ENCODE peak calls at places on chromosomes 11 and 22, in five cellular contexts. W, B, Z, H and X are unnamed samples.

GRCh38 chr22:28013611-28014010 is 94.6 kb upstream of the PITPNB start:
- DNase-seq in H (no peak), B (no peak), Z (no peak), W (no peak), X (no peak)

GRCh38 chr11:3810951-3811350 is 2.6 kb downstream of the PGAP2 start:
- DNase-seq in W (no peak), B (no peak), H (no peak), Z (no peak), X (no peak)

GRCh38 chr22:46079093-46079860 is 71.0 kb upstream of the PPARA start:
- DNase-seq in Z (no peak), W (no peak), B (no peak), H (peak), X (no peak)

GRCh38 chr11:20022363-20023081 is 137.8 kb downstream of the DBX1 start:
- DNase-seq in W (peak), Z (no peak), B (no peak), H (peak), X (no peak)

GRCh38 chr22:30742291-30743256 is 47.9 kb downstream of the OSBP2 start:
- DNase-seq in H (no peak), Z (no peak), B (no peak), W (no peak), X (no peak)

GRCh38 chr11:72321381-72321996 is 77.5 kb upstream of the PHOX2A start:
- DNase-seq in W (no peak), Z (no peak), H (no peak), B (no peak), X (no peak)

GRCh38 chr11:111329306-111330204 is 31.2 kb downstream of the POU2AF3 start:
- DNase-seq in Z (no peak), W (no peak), B (peak), H (peak), X (peak)

GRCh38 chr11:27040302-27041115 is at the start of gene BBOX1:
- DNase-seq in B (no peak), W (no peak), Z (no peak), H (peak), X (no peak)

GRCh38 chr11:118223992-118224391 is 819 bp downstream of the JAML start:
- DNase-seq in B (no peak), Z (no peak), W (no peak), H (no peak), X (no peak)

GRCh38 chr11:36213050-36213840 is 76.0 kb downstream of the COMMD9 start:
- DNase-seq in H (no peak), B (no peak), W (no peak), Z (no peak), X (no peak)

GRCh38 chr22:45911601-45912271 is 65.2 kb downstream of the WNT7B start:
- DNase-seq in Z (no peak), W (no peak), B (no peak), H (peak), X (no peak)

GRCh38 chr22:31449521-31449920 is 40.1 kb downstream of the EIF4ENIF1 start:
- DNase-seq in B (no peak), Z (no peak), H (no peak), W (no peak), X (no peak)

GRCh38 chr22:46165975-46166374 is 15.6 kb downstream of the PPARA start:
- DNase-seq in H (no peak), B (no peak), W (no peak), Z (no peak), X (no peak)

GRCh38 chr11:16630651-16631050 is 107.8 kb upstream of the C11orf58 start:
- DNase-seq in H (no peak), Z (no peak), W (no peak), B (no peak), X (no peak)

GRCh38 chr11:16632295-16633200 is 105.9 kb upstream of the C11orf58 start:
- DNase-seq in B (no peak), W (peak), Z (no peak), H (no peak), X (no peak)
- TF ChIP-seq CTCF in B (no peak), W (peak), Z (peak), H (no peak), X (no peak)

DNA sequence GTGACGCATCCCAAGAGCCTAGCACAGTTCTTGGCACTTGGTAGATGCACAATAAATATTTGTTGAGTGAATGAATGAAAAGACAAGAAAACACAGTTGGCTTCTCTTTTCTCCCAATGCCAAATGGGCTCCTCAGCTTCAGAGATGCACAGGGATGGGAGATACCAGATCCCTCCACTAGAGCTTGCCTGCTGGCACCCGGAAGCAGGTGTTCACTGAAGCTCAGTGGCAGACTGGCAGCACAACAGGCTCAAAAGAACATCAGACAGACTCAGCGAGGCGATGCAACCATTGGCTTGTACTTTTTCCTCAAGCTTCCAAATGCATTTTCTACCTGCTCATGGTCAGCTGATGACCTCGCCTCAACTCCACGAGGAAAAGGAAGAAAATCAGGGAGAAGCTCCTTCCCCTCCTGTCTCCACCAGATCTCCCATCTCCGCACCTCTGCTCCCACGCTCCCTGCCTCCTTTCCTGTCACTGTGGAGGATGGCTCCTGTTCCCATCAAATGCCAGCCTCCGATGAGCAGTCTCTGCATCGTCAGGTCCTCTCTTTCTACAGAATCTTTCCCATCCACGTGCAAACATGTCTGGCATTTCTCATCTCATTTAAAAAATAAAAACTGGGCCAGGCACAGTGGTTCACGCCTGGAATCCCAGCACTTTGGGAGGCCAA is 5.8 kb downstream of the RAPSN start:
- DNase-seq in B (no peak), H (no peak), Z (no peak), W (no peak), X (no peak)
- TF ChIP-seq CTCF in B (no peak), H (no peak), Z (no peak), W (peak), X (no peak)

GRCh38 chr11:11075515-11076171 is 217.8 kb upstream of the ZBED5 start:
- DNase-seq in H (no peak), W (no peak), Z (no peak), B (no peak), X (no peak)
- TF ChIP-seq CTCF in H (no peak), W (peak), Z (no peak), B (no peak), X (no peak)

DNA sequence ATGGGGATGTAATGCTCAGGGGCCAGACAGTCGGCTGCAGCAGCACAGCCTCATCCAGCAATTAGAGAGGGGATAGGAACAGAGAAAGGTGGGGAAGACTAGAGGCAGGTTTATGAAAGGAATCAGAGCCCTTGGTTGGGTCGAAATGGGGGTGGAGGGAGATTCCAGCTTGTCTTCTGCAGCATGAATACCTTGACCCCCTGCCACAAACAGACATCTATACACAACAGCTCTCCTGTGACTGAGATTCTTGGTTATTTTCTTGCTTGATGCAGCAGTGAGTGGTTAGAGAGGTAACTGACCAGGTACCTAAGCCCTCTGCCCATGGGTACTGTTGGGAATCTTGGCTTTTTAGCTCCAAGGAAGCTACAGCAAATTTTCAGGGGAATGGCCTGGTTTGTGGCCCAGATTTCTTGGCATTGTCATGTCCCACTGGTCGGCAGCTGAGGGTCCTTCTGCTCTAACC is at the start of gene TRIM49D1:
- DNase-seq in H (no peak), W (no peak), B (no peak), Z (no peak), X (no peak)
- TF ChIP-seq CTCF in H (no peak), W (no peak), B (no peak), Z (no peak), X (no peak)

GRCh38 chr11:76491644-76492043 is 46.8 kb downstream of the EMSY start:
- DNase-seq in H (no peak), Z (no peak), B (no peak), W (no peak), X (no peak)
- TF ChIP-seq CTCF in H (no peak), Z (no peak), B (no peak), W (no peak), X (no peak)

GRCh38 chr11:125368757-125369156 is 127.3 kb downstream of the FEZ1 start:
- DNase-seq in W (no peak), Z (no peak), H (no peak), B (no peak), X (no peak)

GRCh38 chr11:125367710-125368109 is 128.4 kb downstream of the FEZ1 start:
- DNase-seq in B (no peak), H (no peak), Z (no peak), W (no peak), X (no peak)

GRCh38 chr11:125365196-125365931 is 130.7 kb downstream of the FEZ1 start:
- DNase-seq in Z (no peak), W (no peak), B (no peak), H (no peak), X (no peak)

GRCh38 chr11:125360066-125360465 is 136.0 kb downstream of the FEZ1 start:
- DNase-seq in Z (no peak), B (no peak), W (no peak), H (no peak), X (no peak)

DNA sequence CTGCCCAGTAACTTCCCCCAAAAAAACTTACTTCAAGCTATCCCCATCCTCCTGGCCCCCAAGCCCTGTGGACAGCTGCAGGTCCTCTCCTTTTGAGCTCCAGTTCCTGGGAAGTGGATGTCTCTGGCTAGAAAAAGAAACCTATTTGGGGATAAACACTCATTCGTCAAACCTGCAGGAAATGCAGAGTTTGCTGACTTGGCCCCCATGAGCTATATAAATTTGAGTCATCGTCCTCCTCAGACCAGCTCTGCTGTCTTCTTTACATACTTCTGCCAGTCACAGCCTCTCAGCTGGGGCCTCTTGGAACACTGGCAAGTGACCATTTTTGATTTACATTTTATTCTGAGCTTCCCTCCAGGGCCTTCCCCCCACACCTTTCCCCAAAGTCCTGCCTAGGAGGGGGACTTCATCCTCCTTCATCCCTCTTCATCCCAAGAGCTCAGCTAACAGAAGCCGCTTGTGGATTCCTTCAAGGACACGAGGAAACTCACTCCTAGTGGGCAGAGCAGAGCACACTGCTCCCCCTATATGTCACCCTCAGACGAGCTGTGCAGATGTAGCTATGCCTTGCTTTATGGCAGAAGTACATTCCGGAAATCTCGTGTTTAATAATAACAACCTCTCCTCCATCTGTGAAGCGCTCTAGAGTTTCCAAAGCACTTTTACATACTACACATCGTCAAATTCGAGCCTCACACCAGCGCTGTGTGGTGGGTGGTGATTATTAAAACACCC is 131.8 kb downstream of the FEZ1 start:
- DNase-seq in Z (no peak), H (no peak), B (no peak), W (no peak), X (no peak)
- TF ChIP-seq CTCF in Z (no peak), H (no peak), B (no peak), W (peak), X (no peak)

DNA sequence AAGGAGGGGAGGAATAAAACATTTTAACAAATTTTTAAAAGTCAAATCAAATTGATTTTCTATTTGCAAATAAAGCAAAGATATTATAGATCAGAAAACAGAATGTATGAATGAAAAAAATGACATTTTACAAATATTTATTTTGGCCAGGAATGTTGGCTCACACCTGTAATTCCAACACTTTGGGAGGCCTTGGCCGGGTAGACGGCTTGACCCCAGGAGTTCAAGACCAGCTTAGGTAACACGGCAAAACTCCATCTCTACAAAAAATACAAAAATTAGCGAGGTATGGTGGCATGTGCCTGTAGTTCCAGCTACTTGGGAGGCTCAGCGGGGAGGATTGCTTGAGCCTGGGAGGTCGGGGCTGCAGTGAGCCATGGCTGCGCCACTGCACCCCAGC is 18.2 kb downstream of the THAP12 start:
- DNase-seq in H (no peak), Z (no peak), W (no peak), B (no peak), X (no peak)
- TF ChIP-seq CTCF in H (no peak), Z (no peak), W (no peak), B (no peak), X (no peak)

GRCh38 chr11:43797337-43797736 is 83.3 kb upstream of the ALKBH3 start:
- DNase-seq in H (no peak), B (no peak), W (no peak), Z (no peak), X (no peak)

GRCh38 chr11:43797866-43798265 is 82.8 kb upstream of the ALKBH3 start:
- DNase-seq in Z (no peak), W (no peak), H (no peak), B (no peak), X (no peak)

GRCh38 chr11:43806976-43807375 is 73.7 kb upstream of the ALKBH3 start:
- DNase-seq in B (no peak), W (no peak), H (no peak), Z (no peak), X (no peak)

GRCh38 chr11:43803766-43804165 is 76.9 kb upstream of the ALKBH3 start:
- DNase-seq in Z (no peak), B (no peak), W (no peak), H (no peak), X (no peak)

GRCh38 chr11:43802509-43802908 is 78.1 kb upstream of the ALKBH3 start:
- DNase-seq in H (no peak), Z (no peak), B (no peak), W (no peak), X (no peak)
- TF ChIP-seq CTCF in H (no peak), Z (no peak), B (no peak), W (peak), X (no peak)